ENCODE peak calls at places on chromosomes 1 and 21, in nine cellular contexts. E, A, O, W, Q, X, Y, M and K are unnamed samples.
A peak's percentile ranks its signal among the peaks of the same experiment; 100 is the strongest.

GRCh38 chr1:223285452-223285851 is 78.5 kb downstream of the SUSD4 start:
- DNase-seq in E (no peak), A (no peak), O (no peak), W (no peak), Q (no peak), X (no peak), Y (no peak), M (no peak), K (no peak)

GRCh38 chr1:178927003-178927402 is 56.1 kb upstream of the ANGPTL1 start:
- DNase-seq in E (no peak), A (no peak), O (no peak), W (no peak), Q (no peak), X (no peak), Y (no peak), M (no peak), K (no peak)

GRCh38 chr1:50332941-50333594 is 90.2 kb downstream of the DMRTA2 start:
- DNase-seq in E (peak; percentile 89), A (peak; percentile 6), O (peak; percentile 56), W (peak; percentile 69), Q (peak; percentile 51), X (peak; percentile 66), Y (no peak), M (no peak), K (peak; percentile 60)

GRCh38 chr1:236516929-236517704 is 6.7 kb upstream of the LGALS8 start:
- DNase-seq in E (no peak), A (peak; percentile 54), O (peak; percentile 33), W (no peak), Q (no peak), X (no peak), Y (no peak), M (peak; percentile 97), K (peak; percentile 24)

GRCh38 chr1:42189931-42190853 is 25.6 kb upstream of the GUCA2A start:
- DNase-seq in E (no peak), A (no peak), O (no peak), W (no peak), Q (no peak), X (no peak), Y (no peak), M (no peak), K (no peak)

GRCh38 chr1:147189514-147189913 is 17.2 kb upstream of the PRKAB2 start:
- DNase-seq in E (no peak), A (no peak), O (no peak), W (no peak), Q (no peak), X (no peak), Y (no peak), M (no peak), K (no peak)

GRCh38 chr1:56715161-56715560 is 70.0 kb downstream of the PRKAA2 start:
- DNase-seq in E (no peak), A (no peak), O (no peak), W (no peak), Q (no peak), X (no peak), Y (no peak), M (peak; percentile 39), K (no peak)

GRCh38 chr21:45718413-45718812 is 74.9 kb downstream of the PCBP3 start:
- DNase-seq in E (no peak), A (no peak), O (no peak), W (no peak), Q (no peak), X (no peak), Y (no peak), M (no peak), K (no peak)

GRCh38 chr1:180939706-180940094 is 27.0 kb downstream of the KIAA1614 start:
- DNase-seq in E (no peak), A (no peak), O (no peak), W (no peak), Q (no peak), X (no peak), Y (no peak), M (no peak), K (no peak)

GRCh38 chr1:225469051-225469450 is 41.2 kb upstream of the LBR start:
- DNase-seq in E (no peak), A (no peak), O (no peak), W (no peak), Q (no peak), X (no peak), Y (peak; percentile 2), M (no peak), K (no peak)

GRCh38 chr1:188584119-188584518 is 1755.4 kb downstream of the PLA2G4A start:
- DNase-seq in E (no peak), A (no peak), O (no peak), W (no peak), Q (no peak), X (no peak), Y (no peak), M (no peak), K (no peak)

GRCh38 chr1:37092937-37093336 is 58.6 kb upstream of the GRIK3 start:
- DNase-seq in E (no peak), A (no peak), O (no peak), W (no peak), Q (no peak), X (no peak), Y (no peak), M (no peak), K (no peak)

GRCh38 chr1:37098196-37098595 is 63.9 kb upstream of the GRIK3 start:
- DNase-seq in E (no peak), A (no peak), O (no peak), W (no peak), Q (no peak), X (no peak), Y (no peak), M (no peak), K (no peak)

GRCh38 chr1:37100310-37100709 is 66.0 kb upstream of the GRIK3 start:
- DNase-seq in E (no peak), A (no peak), O (no peak), W (no peak), Q (no peak), X (no peak), Y (no peak), M (no peak), K (no peak)

GRCh38 chr1:37094302-37094701 is 60.0 kb upstream of the GRIK3 start:
- DNase-seq in E (no peak), A (no peak), O (no peak), W (no peak), Q (no peak), X (no peak), Y (no peak), M (no peak), K (no peak)

GRCh38 chr1:37096523-37096922 is 62.2 kb upstream of the GRIK3 start:
- DNase-seq in E (peak; percentile 17), A (no peak), O (peak; percentile 4), W (no peak), Q (no peak), X (no peak), Y (no peak), M (peak; percentile 38), K (no peak)
- TF ChIP-seq CTCF in E (peak; percentile 60), A (no peak), O (no peak), W (no peak), Q (no peak), X (peak; percentile 51), Y (no peak), M (peak; percentile 49), K (no peak)

GRCh38 chr21:35619184-35619583 is 441.1 kb downstream of the SETD4 start:
- DNase-seq in E (no peak), A (peak; percentile 89), O (no peak), W (no peak), Q (no peak), X (no peak), Y (no peak), M (peak; percentile 73), K (no peak)

GRCh38 chr21:35617491-35617890 is 442.8 kb downstream of the SETD4 start:
- DNase-seq in E (no peak), A (no peak), O (no peak), W (no peak), Q (no peak), X (no peak), Y (no peak), M (no peak), K (no peak)

GRCh38 chr21:35615325-35615724 is 445.0 kb downstream of the SETD4 start:
- DNase-seq in E (no peak), A (no peak), O (no peak), W (no peak), Q (no peak), X (no peak), Y (no peak), M (no peak), K (no peak)

GRCh38 chr21:35614412-35614901 is 445.9 kb downstream of the SETD4 start:
- DNase-seq in E (no peak), A (peak; percentile 55), O (no peak), W (no peak), Q (no peak), X (no peak), Y (no peak), M (no peak), K (no peak)

DNA sequence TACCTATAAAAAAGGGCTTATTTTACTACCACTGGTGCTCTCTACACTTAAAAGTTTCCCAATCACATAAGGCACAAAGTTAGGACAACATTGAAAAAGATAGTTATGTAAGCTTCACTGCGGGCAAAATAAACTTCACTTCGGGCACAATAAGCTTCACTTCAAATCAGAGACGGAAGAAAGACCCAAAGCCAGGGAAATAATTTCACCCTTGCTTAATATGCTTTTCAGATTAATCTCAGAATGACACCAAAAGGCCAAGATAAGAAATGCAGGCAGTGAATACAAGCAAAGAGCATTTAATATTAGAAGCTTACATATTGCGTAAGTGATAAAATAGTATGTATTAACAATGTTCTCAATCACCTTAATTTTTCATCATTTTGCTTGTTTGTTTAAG is 444.2 kb downstream of the SETD4 start:
- DNase-seq in E (no peak), A (peak; percentile 49), O (peak; percentile 1), W (no peak), Q (no peak), X (no peak), Y (no peak), M (peak; percentile 35), K (no peak)
- TF ChIP-seq CTCF in E (no peak), A (peak; percentile 38), O (peak; percentile 27), W (no peak), Q (no peak), X (peak; percentile 14), Y (no peak), M (no peak), K (no peak)

DNA sequence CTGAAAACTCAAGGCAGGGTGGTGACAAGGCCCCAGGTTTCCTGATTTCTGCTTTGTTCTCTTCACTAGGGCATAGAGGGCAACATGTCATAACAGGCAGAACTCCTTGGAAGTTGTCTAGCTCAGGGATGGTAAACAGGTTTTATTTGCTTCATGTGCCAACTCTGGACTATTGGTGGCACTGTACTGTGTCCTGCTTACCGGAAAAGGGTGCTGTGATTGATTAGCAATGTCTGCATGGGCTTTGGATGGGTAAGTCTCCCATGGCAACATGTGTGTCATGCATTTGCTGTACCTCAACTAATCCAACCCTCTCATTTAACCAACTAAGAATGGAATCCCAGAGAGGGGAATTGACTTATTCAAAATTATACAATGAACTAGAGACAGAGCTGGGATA is 70.7 kb upstream of the USP24 start:
- DNase-seq in E (no peak), A (no peak), O (no peak), W (no peak), Q (no peak), X (no peak), Y (no peak), M (no peak), K (no peak)
- TF ChIP-seq CTCF in E (no peak), A (no peak), O (no peak), W (no peak), Q (no peak), X (no peak), Y (no peak), M (no peak), K (no peak)

DNA sequence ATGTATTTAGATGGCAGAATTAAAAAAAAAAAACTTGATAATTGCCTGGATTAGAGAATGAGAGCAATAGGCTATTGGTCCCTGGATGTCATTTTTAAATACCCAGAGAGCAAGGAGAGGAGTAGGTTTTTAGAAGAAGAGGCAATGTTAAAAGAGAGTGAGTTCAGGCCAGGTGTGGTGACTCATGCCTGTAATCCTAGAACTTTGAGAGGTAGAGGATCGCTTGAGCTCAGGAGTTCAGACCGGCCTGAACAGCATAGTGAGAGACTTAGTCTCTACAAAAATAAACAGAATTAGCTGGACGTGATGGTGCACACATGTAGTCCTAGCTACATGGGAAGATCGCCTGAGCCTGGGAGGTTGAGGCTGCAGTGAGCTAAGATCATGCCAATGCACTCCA is 15.9 kb upstream of the MUTYH start:
- DNase-seq in E (no peak), A (no peak), O (no peak), W (no peak), Q (no peak), X (no peak), Y (no peak), M (peak; percentile 52), K (no peak)
- TF ChIP-seq CTCF in E (no peak), A (no peak), O (no peak), W (no peak), Q (no peak), X (no peak), Y (no peak), M (no peak), K (no peak)